ENCODE peak calls at places on chromosomes 5 and 9, in six cellular contexts. One of them, this sample, is unnamed.

GRCh38 chr9:124532897-124533296 is 25.7 kb upstream of the NR5A1 start:
- DNase-seq in tibial nerve: no peak
- DNase-seq in effector memory CD4-positive, alpha-beta T cell: no peak
- DNase-seq in breast epithelium: no peak
- DNase-seq in dorsolateral prefrontal cortex: no peak
- DNase-seq in CD4-positive, alpha-beta T cell: no peak
- DNase-seq in this sample: no peak

GRCh38 chr5:57538341-57538955 is 55.8 kb upstream of the ACTBL2 start:
- DNase-seq in CD4-positive, alpha-beta T cell: no peak
- DNase-seq in dorsolateral prefrontal cortex: peak; percentile 67
- DNase-seq in breast epithelium: no peak
- DNase-seq in tibial nerve: no peak
- DNase-seq in effector memory CD4-positive, alpha-beta T cell: no peak
- DNase-seq in this sample: no peak

GRCh38 chr5:81022688-81023084 is 62.5 kb downstream of the RASGRF2 start:
- DNase-seq in dorsolateral prefrontal cortex: no peak
- DNase-seq in effector memory CD4-positive, alpha-beta T cell: no peak
- DNase-seq in tibial nerve: no peak
- DNase-seq in CD4-positive, alpha-beta T cell: no peak
- DNase-seq in breast epithelium: no peak
- DNase-seq in this sample: no peak

GRCh38 chr5:57406591-57406990 is 76.0 kb downstream of the ACTBL2 start:
- DNase-seq in effector memory CD4-positive, alpha-beta T cell: no peak
- DNase-seq in breast epithelium: no peak
- DNase-seq in CD4-positive, alpha-beta T cell: no peak
- DNase-seq in dorsolateral prefrontal cortex: no peak
- DNase-seq in tibial nerve: no peak
- DNase-seq in this sample: no peak

GRCh38 chr5:173573126-173573960 is 43.1 kb downstream of the BOD1 start:
- DNase-seq in breast epithelium: peak; percentile 54
- DNase-seq in tibial nerve: peak; percentile 45
- DNase-seq in CD4-positive, alpha-beta T cell: peak; percentile 51
- DNase-seq in effector memory CD4-positive, alpha-beta T cell: peak; percentile 11
- DNase-seq in dorsolateral prefrontal cortex: peak; percentile 74
- DNase-seq in this sample: peak; percentile 51

GRCh38 chr9:105280730-105281129 is 36.3 kb downstream of the SLC44A1 start:
- DNase-seq in dorsolateral prefrontal cortex: no peak
- DNase-seq in tibial nerve: no peak
- DNase-seq in effector memory CD4-positive, alpha-beta T cell: no peak
- DNase-seq in CD4-positive, alpha-beta T cell: no peak
- DNase-seq in breast epithelium: no peak
- DNase-seq in this sample: no peak

GRCh38 chr9:114720296-114720695 is 38.3 kb upstream of the TEX48 start:
- DNase-seq in tibial nerve: no peak
- DNase-seq in breast epithelium: no peak
- DNase-seq in CD4-positive, alpha-beta T cell: no peak
- DNase-seq in effector memory CD4-positive, alpha-beta T cell: no peak
- DNase-seq in dorsolateral prefrontal cortex: no peak
- DNase-seq in this sample: no peak

GRCh38 chr9:7366121-7366520 is 433.5 kb downstream of the DMAC1 start:
- DNase-seq in breast epithelium: no peak
- DNase-seq in tibial nerve: no peak
- DNase-seq in dorsolateral prefrontal cortex: no peak
- DNase-seq in CD4-positive, alpha-beta T cell: no peak
- DNase-seq in effector memory CD4-positive, alpha-beta T cell: no peak
- DNase-seq in this sample: no peak

GRCh38 chr5:107964722-107965121 is 294.0 kb upstream of the EFNA5 start:
- DNase-seq in effector memory CD4-positive, alpha-beta T cell: no peak
- DNase-seq in tibial nerve: no peak
- DNase-seq in CD4-positive, alpha-beta T cell: no peak
- DNase-seq in dorsolateral prefrontal cortex: no peak
- DNase-seq in breast epithelium: no peak
- DNase-seq in this sample: no peak

GRCh38 chr9:88072831-88073365 is 65.4 kb downstream of the SPATA31C2 start:
- DNase-seq in tibial nerve: no peak
- DNase-seq in breast epithelium: no peak
- DNase-seq in CD4-positive, alpha-beta T cell: no peak
- DNase-seq in effector memory CD4-positive, alpha-beta T cell: no peak
- DNase-seq in dorsolateral prefrontal cortex: no peak
- DNase-seq in this sample: no peak

GRCh38 chr5:151047814-151048425 is 27.5 kb downstream of the GPX3 start:
- DNase-seq in dorsolateral prefrontal cortex: no peak
- DNase-seq in effector memory CD4-positive, alpha-beta T cell: no peak
- DNase-seq in breast epithelium: no peak
- DNase-seq in CD4-positive, alpha-beta T cell: peak; percentile 17
- DNase-seq in tibial nerve: no peak
- DNase-seq in this sample: no peak

GRCh38 chr5:53934126-53934856 is 373.9 kb downstream of the NDUFS4 start:
- DNase-seq in tibial nerve: no peak
- DNase-seq in dorsolateral prefrontal cortex: no peak
- DNase-seq in breast epithelium: no peak
- DNase-seq in effector memory CD4-positive, alpha-beta T cell: no peak
- DNase-seq in CD4-positive, alpha-beta T cell: no peak
- DNase-seq in this sample: no peak

GRCh38 chr5:572398-573019 is 39.6 kb upstream of the CEP72 start:
- DNase-seq in effector memory CD4-positive, alpha-beta T cell: no peak
- DNase-seq in CD4-positive, alpha-beta T cell: no peak
- DNase-seq in tibial nerve: no peak
- DNase-seq in breast epithelium: no peak
- DNase-seq in dorsolateral prefrontal cortex: no peak
- DNase-seq in this sample: no peak

GRCh38 chr9:121271368-121272351 is 3.7 kb downstream of the GSN start:
- DNase-seq in dorsolateral prefrontal cortex: no peak
- DNase-seq in breast epithelium: no peak
- DNase-seq in tibial nerve: peak; percentile 37
- DNase-seq in effector memory CD4-positive, alpha-beta T cell: no peak
- DNase-seq in CD4-positive, alpha-beta T cell: no peak
- DNase-seq in this sample: no peak

GRCh38 chr5:61933787-61934626 is 372.0 kb upstream of the KIF2A start:
- DNase-seq in CD4-positive, alpha-beta T cell: no peak
- DNase-seq in effector memory CD4-positive, alpha-beta T cell: no peak
- DNase-seq in tibial nerve: peak; percentile 47
- DNase-seq in dorsolateral prefrontal cortex: peak; percentile 60
- DNase-seq in breast epithelium: peak; percentile 24
- DNase-seq in this sample: no peak

GRCh38 chr5:149240354-149240998 is 31.2 kb upstream of the AFAP1L1 start:
- DNase-seq in breast epithelium: no peak
- DNase-seq in tibial nerve: no peak
- DNase-seq in CD4-positive, alpha-beta T cell: peak; percentile 80
- DNase-seq in effector memory CD4-positive, alpha-beta T cell: peak; percentile 33
- DNase-seq in dorsolateral prefrontal cortex: no peak
- DNase-seq in this sample: no peak

GRCh38 chr5:108687599-108688220 is 60.0 kb upstream of the FER start:
- DNase-seq in tibial nerve: no peak
- DNase-seq in breast epithelium: no peak
- DNase-seq in dorsolateral prefrontal cortex: no peak
- DNase-seq in effector memory CD4-positive, alpha-beta T cell: no peak
- DNase-seq in CD4-positive, alpha-beta T cell: no peak
- DNase-seq in this sample: no peak

GRCh38 chr5:117943521-117943920 is 1044.8 kb downstream of the DTWD2 start:
- DNase-seq in breast epithelium: no peak
- DNase-seq in effector memory CD4-positive, alpha-beta T cell: no peak
- DNase-seq in dorsolateral prefrontal cortex: no peak
- DNase-seq in CD4-positive, alpha-beta T cell: no peak
- DNase-seq in tibial nerve: no peak
- DNase-seq in this sample: no peak

GRCh38 chr9:120538339-120538738 is 41.6 kb downstream of the CDK5RAP2 start:
- DNase-seq in CD4-positive, alpha-beta T cell: no peak
- DNase-seq in tibial nerve: no peak
- DNase-seq in effector memory CD4-positive, alpha-beta T cell: no peak
- DNase-seq in dorsolateral prefrontal cortex: no peak
- DNase-seq in breast epithelium: no peak
- DNase-seq in this sample: no peak

GRCh38 chr5:133523921-133524320 is 88.4 kb downstream of the FSTL4 start:
- DNase-seq in tibial nerve: no peak
- DNase-seq in effector memory CD4-positive, alpha-beta T cell: no peak
- DNase-seq in breast epithelium: no peak
- DNase-seq in CD4-positive, alpha-beta T cell: no peak
- DNase-seq in dorsolateral prefrontal cortex: no peak
- DNase-seq in this sample: no peak

GRCh38 chr9:28808042-28808441 is 1234.8 kb upstream of the C9orf72 start:
- DNase-seq in dorsolateral prefrontal cortex: no peak
- DNase-seq in CD4-positive, alpha-beta T cell: no peak
- DNase-seq in effector memory CD4-positive, alpha-beta T cell: no peak
- DNase-seq in breast epithelium: no peak
- DNase-seq in tibial nerve: no peak
- DNase-seq in this sample: no peak

GRCh38 chr5:132008961-132009680 is 2.3 kb downstream of the ACSL6 start:
- DNase-seq in effector memory CD4-positive, alpha-beta T cell: no peak
- DNase-seq in dorsolateral prefrontal cortex: peak; percentile 52
- DNase-seq in CD4-positive, alpha-beta T cell: no peak
- DNase-seq in breast epithelium: no peak
- DNase-seq in tibial nerve: no peak
- DNase-seq in this sample: no peak

GRCh38 chr5:109922396-109922995 is 232.8 kb downstream of the MAN2A1 start:
- DNase-seq in tibial nerve: no peak
- DNase-seq in effector memory CD4-positive, alpha-beta T cell: no peak
- DNase-seq in dorsolateral prefrontal cortex: no peak
- DNase-seq in CD4-positive, alpha-beta T cell: peak; percentile 6
- DNase-seq in breast epithelium: no peak
- DNase-seq in this sample: no peak

GRCh38 chr5:141654298-141654697 is 3.1 kb upstream of the FCHSD1 start:
- DNase-seq in dorsolateral prefrontal cortex: no peak
- DNase-seq in CD4-positive, alpha-beta T cell: no peak
- DNase-seq in breast epithelium: no peak
- DNase-seq in effector memory CD4-positive, alpha-beta T cell: no peak
- DNase-seq in tibial nerve: no peak
- DNase-seq in this sample: no peak

DNA sequence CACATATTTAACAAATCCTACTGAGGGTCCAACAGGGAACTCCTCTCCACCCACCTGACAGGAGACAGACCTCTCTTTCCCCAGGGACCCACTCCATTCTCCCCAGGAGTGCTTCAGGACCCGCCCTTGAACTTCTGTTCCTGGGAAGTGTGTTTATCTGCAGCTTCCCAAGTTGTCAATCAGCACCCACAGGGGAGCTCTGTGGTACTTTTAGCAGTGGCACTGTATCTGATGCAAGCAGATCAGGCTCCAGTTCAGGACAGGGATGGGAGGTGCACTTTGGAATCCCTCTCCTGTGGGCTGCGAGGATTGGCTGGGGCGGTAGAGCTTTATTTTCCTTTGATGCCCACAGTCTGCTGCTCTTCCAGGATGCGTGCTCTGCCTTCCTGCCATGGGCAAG is 8.7 kb downstream of the GALNT10 start:
- DNase-seq in dorsolateral prefrontal cortex: no peak
- DNase-seq in tibial nerve: no peak
- DNase-seq in effector memory CD4-positive, alpha-beta T cell: no peak
- DNase-seq in CD4-positive, alpha-beta T cell: no peak
- DNase-seq in breast epithelium: no peak
- DNase-seq in this sample: no peak
- H3K27ac ChIP-seq in dorsolateral prefrontal cortex: no peak overlapping the region
- H3K27ac ChIP-seq in tibial nerve: no peak overlapping the region
- H3K27ac ChIP-seq in effector memory CD4-positive, alpha-beta T cell: peak overlapping the region; percentile 49
- H3K27ac ChIP-seq in CD4-positive, alpha-beta T cell: no peak overlapping the region
- H3K27ac ChIP-seq in breast epithelium: no peak overlapping the region
- H3K27ac ChIP-seq in this sample: no peak overlapping the region

GRCh38 chr5:11520241-11520929 is 383.9 kb downstream of the CTNND2 start:
- DNase-seq in tibial nerve: no peak
- DNase-seq in CD4-positive, alpha-beta T cell: no peak
- DNase-seq in breast epithelium: no peak
- DNase-seq in dorsolateral prefrontal cortex: peak; percentile 56
- DNase-seq in effector memory CD4-positive, alpha-beta T cell: no peak
- DNase-seq in this sample: no peak
- H3K27ac ChIP-seq in tibial nerve: no peak overlapping the region
- H3K27ac ChIP-seq in CD4-positive, alpha-beta T cell: no peak overlapping the region
- H3K27ac ChIP-seq in breast epithelium: no peak overlapping the region
- H3K27ac ChIP-seq in dorsolateral prefrontal cortex: peak overlapping the region; percentile 51
- H3K27ac ChIP-seq in effector memory CD4-positive, alpha-beta T cell: no peak overlapping the region
- H3K27ac ChIP-seq in this sample: peak overlapping the region; percentile 10

DNA sequence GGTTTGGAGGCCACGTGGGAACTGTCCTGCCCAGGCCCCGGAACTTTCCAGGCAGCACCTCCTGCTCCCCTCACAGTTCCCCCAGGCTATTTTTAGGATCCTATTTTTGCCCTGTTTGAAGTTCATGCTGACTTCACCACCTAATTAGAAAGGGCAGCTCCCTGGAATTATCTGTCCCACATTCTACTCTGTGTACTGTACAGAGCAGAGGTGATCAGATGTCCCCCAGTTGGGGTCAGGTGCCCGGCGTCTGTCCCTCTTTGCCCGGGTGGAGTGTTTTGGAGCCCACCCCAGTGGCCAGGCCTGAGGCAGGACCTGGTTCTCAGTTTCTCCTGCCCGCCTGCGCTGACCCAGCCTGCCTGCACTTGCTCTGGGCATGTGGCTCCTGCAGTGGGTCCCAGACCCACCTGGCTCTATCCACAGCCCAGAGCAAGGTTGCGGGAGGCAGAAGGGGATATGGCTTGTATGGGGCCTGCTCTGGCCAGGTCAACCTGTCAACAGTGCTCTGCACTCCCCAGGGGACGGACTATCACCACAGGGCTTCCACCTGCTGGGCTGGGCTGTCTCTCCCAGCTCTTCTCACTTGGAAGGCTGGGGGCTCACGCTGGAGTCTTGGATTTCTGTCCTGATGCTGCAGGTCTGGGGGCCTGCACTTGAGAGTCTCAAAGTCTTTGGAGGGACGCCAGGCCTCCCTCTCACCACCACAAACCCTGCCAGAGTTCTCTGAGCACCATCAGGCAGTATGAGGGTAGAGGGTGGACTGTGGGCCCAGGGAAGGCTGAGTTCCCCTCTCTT is 268.3 kb downstream of the GADD45G start:
- DNase-seq in effector memory CD4-positive, alpha-beta T cell: no peak
- DNase-seq in breast epithelium: no peak
- DNase-seq in tibial nerve: no peak
- DNase-seq in dorsolateral prefrontal cortex: no peak
- DNase-seq in CD4-positive, alpha-beta T cell: no peak
- DNase-seq in this sample: no peak
- H3K27ac ChIP-seq in effector memory CD4-positive, alpha-beta T cell: no peak overlapping the region
- H3K27ac ChIP-seq in breast epithelium: no peak overlapping the region
- H3K27ac ChIP-seq in tibial nerve: peak overlapping the region; percentile 21
- H3K27ac ChIP-seq in dorsolateral prefrontal cortex: no peak overlapping the region
- H3K27ac ChIP-seq in CD4-positive, alpha-beta T cell: no peak overlapping the region
- H3K27ac ChIP-seq in this sample: no peak overlapping the region

DNA sequence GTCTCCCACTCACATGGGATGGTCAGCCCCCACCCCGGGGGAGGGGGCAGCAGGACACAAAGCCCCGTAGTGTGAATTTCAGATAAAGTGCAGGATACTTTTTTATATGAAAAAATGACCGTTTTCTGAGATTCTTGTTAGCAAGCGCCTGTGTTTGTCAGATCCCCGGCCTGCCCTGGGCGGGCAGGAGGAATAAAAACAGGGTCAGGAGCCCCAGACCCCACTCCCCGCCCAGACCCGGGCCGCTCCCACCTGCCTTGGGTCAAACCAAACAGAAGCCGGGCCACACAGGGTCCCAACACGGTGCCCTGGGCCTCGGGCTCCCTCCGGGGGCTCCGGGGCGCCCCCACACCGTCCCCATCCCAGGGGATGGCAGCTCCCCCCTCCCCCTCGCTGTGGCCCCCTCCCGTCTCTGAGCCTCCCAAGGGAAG is 13.5 kb upstream of the NRARP start:
- DNase-seq in breast epithelium: no peak
- DNase-seq in tibial nerve: no peak
- DNase-seq in CD4-positive, alpha-beta T cell: no peak
- DNase-seq in dorsolateral prefrontal cortex: no peak
- DNase-seq in effector memory CD4-positive, alpha-beta T cell: no peak
- DNase-seq in this sample: no peak
- H3K27ac ChIP-seq in breast epithelium: no peak overlapping the region
- H3K27ac ChIP-seq in tibial nerve: peak overlapping the region; percentile 60
- H3K27ac ChIP-seq in CD4-positive, alpha-beta T cell: no peak overlapping the region
- H3K27ac ChIP-seq in dorsolateral prefrontal cortex: peak overlapping the region; percentile 3
- H3K27ac ChIP-seq in effector memory CD4-positive, alpha-beta T cell: no peak overlapping the region
- H3K27ac ChIP-seq in this sample: no peak overlapping the region

This sample was measured in substantia nigra.